ENCODE peak calls at places on chromosomes 3 and 15, in seven cellular contexts. X, F, Q, I, N, J and P are unnamed samples.
A peak's percentile ranks its signal among the peaks of the same experiment; 100 is the strongest.

GRCh38 chr15:58228708-58229107 is 90.5 kb downstream of the AQP9 start:
- DNase-seq in I (no peak), X (no peak), N (no peak), J (no peak), Q (peak; percentile 11), F (no peak), P (peak; percentile 76)

GRCh38 chr15:57440799-57441198 is 64.5 kb downstream of the CGNL1 start:
- DNase-seq in Q (no peak), N (no peak), X (no peak), J (no peak), I (no peak), F (no peak), P (peak; percentile 83)

GRCh38 chr3:107704477-107704876 is 181.7 kb downstream of the BBX start:
- DNase-seq in N (no peak), J (no peak), F (no peak), I (no peak), X (no peak), Q (no peak), P (peak; percentile 64)

GRCh38 chr15:60396964-60397771 is 618 bp downstream of the ANXA2 start:
- DNase-seq in X (peak; percentile 35), I (peak; percentile 74), Q (peak; percentile 80), N (no peak), F (peak; percentile 74), J (peak; percentile 66), P (peak; percentile 67)

GRCh38 chr15:85832389-85832788 is 37.7 kb upstream of the KLHL25 start:
- DNase-seq in F (no peak), Q (no peak), N (no peak), I (no peak), X (no peak), J (no peak), P (no peak)

GRCh38 chr3:99248913-99249312 is 347.4 kb upstream of the DCBLD2 start:
- DNase-seq in J (no peak), I (no peak), F (no peak), X (no peak), Q (no peak), N (no peak), P (no peak)

GRCh38 chr3:185709241-185709955 is 115.4 kb downstream of the IGF2BP2 start:
- DNase-seq in I (no peak), F (no peak), X (no peak), J (no peak), Q (no peak), N (no peak), P (no peak)

GRCh38 chr3:87997298-87997697 is 61.5 kb downstream of the CGGBP1 start:
- DNase-seq in N (no peak), Q (no peak), X (no peak), I (no peak), F (no peak), J (no peak), P (peak; percentile 79)

GRCh38 chr3:19146685-19147650 is 1.3 kb upstream of the KCNH8 start:
- DNase-seq in N (peak; percentile 19), Q (peak; percentile 96), I (peak; percentile 51), J (peak; percentile 76), F (peak; percentile 61), X (peak; percentile 7), P (peak; percentile 49)

GRCh38 chr3:19934098-19934566 is at the start of gene EFHB:
- DNase-seq in F (peak; percentile 43), X (no peak), N (peak; percentile 39), I (no peak), J (no peak), Q (peak; percentile 86), P (peak; percentile 15)

GRCh38 chr15:73838795-73839565 is 34.4 kb upstream of the TBC1D21 start:
- DNase-seq in J (peak; percentile 80), Q (no peak), I (peak; percentile 71), N (no peak), F (no peak), X (no peak), P (no peak)

GRCh38 chr3:176274161-176274560 is 923.1 kb downstream of the TBL1XR1 start:
- DNase-seq in N (no peak), Q (no peak), F (no peak), J (no peak), X (no peak), I (no peak), P (no peak)

GRCh38 chr3:47568901-47569300 is 9.8 kb downstream of the CSPG5 start:
- DNase-seq in Q (no peak), N (no peak), X (no peak), J (no peak), I (no peak), F (no peak), P (no peak)

GRCh38 chr3:107752202-107752990 is 229.6 kb downstream of the BBX start:
- DNase-seq in X (no peak), I (no peak), F (no peak), Q (peak; percentile 40), J (no peak), N (peak; percentile 19), P (peak; percentile 42)

GRCh38 chr15:50633653-50634052 is 52.9 kb downstream of the TRPM7 start:
- DNase-seq in X (no peak), J (no peak), Q (no peak), N (no peak), F (no peak), I (no peak), P (no peak)

GRCh38 chr3:122533931-122534334 is 19.2 kb upstream of the KPNA1 start:
- DNase-seq in N (peak; percentile 78), Q (no peak), F (no peak), J (no peak), I (no peak), X (no peak), P (peak; percentile 79)

GRCh38 chr3:178475062-178475461 is 61.2 kb upstream of the KCNMB2 start:
- DNase-seq in J (peak; percentile 28), I (no peak), X (no peak), Q (no peak), N (no peak), F (no peak), P (no peak)

GRCh38 chr3:179083977-179084376 is 12.4 kb upstream of the ZMAT3 start:
- DNase-seq in I (no peak), F (no peak), X (no peak), N (no peak), J (no peak), Q (peak; percentile 32), P (no peak)

GRCh38 chr15:63870403-63871209 is 36.9 kb upstream of the HERC1 start:
- DNase-seq in Q (peak; percentile 90), X (no peak), I (peak; percentile 34), N (no peak), J (peak; percentile 29), F (no peak), P (peak; percentile 87)

GRCh38 chr3:179716811-179717210 is 64.0 kb downstream of the USP13 start:
- DNase-seq in Q (no peak), F (no peak), X (no peak), N (no peak), I (no peak), J (no peak), P (peak; percentile 74)

GRCh38 chr15:85688703-85689102 is 106.0 kb downstream of the KLHL25 start:
- DNase-seq in Q (no peak), J (no peak), F (no peak), N (no peak), X (no peak), I (no peak), P (no peak)

GRCh38 chr15:70627734-70628541 is 135.4 kb downstream of the UACA start:
- DNase-seq in Q (no peak), F (no peak), J (no peak), I (no peak), N (no peak), X (no peak), P (peak; percentile 47)

GRCh38 chr3:45606991-45607712 is 12.6 kb downstream of the LIMD1 start:
- DNase-seq in J (no peak), X (no peak), Q (no peak), F (no peak), I (no peak), N (no peak), P (no peak)

GRCh38 chr15:78264304-78265136 is at the start of gene DNAJA4:
- DNase-seq in F (peak; percentile 48), J (peak; percentile 64), N (no peak), X (no peak), I (peak; percentile 76), Q (peak; percentile 17), P (no peak)

GRCh38 chr15:78266229-78266628 is 1.9 kb downstream of the DNAJA4 start:
- DNase-seq in F (no peak), I (no peak), N (no peak), Q (no peak), X (no peak), J (no peak), P (no peak)

GRCh38 chr15:78265752-78266224 is 1.4 kb downstream of the DNAJA4 start:
- DNase-seq in F (no peak), Q (no peak), N (no peak), J (no peak), X (peak; percentile 17), I (no peak), P (peak; percentile 65)

GRCh38 chr15:78263907-78264303 is 457 bp upstream of the DNAJA4 start:
- DNase-seq in J (peak; percentile 35), I (no peak), Q (no peak), X (no peak), N (no peak), F (no peak), P (no peak)

DNA sequence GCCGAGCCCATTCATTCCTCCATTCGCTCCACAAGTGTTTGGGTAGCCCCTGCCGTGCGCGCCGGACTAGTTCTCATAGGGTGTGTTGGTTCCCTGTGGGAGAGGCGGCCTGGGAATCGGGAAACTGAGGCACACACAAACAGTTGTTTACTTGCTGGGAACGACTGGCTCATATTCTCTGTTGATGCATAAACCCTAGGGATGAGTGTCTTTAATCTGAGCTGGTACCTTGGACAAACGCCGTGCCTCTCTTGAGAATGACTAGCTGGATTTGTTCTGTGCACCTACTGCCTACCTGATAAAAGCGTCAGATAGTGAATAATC is 737 bp downstream of the DNAJA4 start:
- DNase-seq in Q (no peak), I (no peak), N (no peak), F (no peak), J (no peak), X (no peak), P (no peak)
- H3K4me3 ChIP-seq in Q (no peak overlapping the region), I (peak overlapping the region; percentile 88), N (peak overlapping the region; percentile 65), F (peak overlapping the region; percentile 65), J (peak overlapping the region; percentile 64), X (peak overlapping the region; percentile 85), P (peak overlapping the region; percentile 63)

GRCh38 chr3:25495726-25496125 is 67.7 kb downstream of the RARB start:
- DNase-seq in J (no peak), Q (no peak), F (no peak), N (no peak), I (no peak), X (no peak), P (no peak)
- H3K27ac ChIP-seq in J (no peak overlapping the region), Q (no peak overlapping the region), F (no peak overlapping the region), N (no peak overlapping the region), I (no peak overlapping the region), X (no peak overlapping the region), P (peak overlapping the region; percentile 97)

GRCh38 chr3:190384241-190384863 is 3.6 kb upstream of the CLDN16 start:
- DNase-seq in X (no peak), I (no peak), N (peak; percentile 87), J (peak; percentile 49), Q (peak; percentile 28), F (peak; percentile 55), P (peak; percentile 67)
- TF ChIP-seq CTCF in X (peak; percentile 9), I (peak; percentile 37), N (peak; percentile 71), J (peak; percentile 25), Q (peak; percentile 35), F (peak; percentile 34), P (peak; percentile 67)

DNA sequence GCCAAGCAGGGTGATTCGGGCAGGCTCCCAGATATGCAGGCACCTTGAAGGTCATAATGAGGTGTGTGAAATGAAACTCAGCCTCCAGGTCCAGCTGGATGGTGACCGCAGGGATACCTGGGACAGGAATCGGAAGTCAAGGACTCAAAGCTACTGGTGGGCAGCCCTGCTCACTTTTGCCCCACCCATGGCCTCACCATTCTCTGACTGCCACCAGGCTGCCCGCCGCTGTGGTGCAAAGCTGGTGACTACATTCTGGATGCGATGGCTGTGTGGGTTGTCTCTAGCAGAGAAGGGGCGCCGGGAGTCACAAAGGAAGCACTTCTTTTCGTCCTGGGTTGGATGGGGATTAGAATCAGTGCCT is 795 bp downstream of the LAMB2 start:
- DNase-seq in J (no peak), I (no peak), N (no peak), Q (no peak), X (no peak), F (no peak), P (no peak)
- H3K4me3 ChIP-seq in J (peak overlapping the region; percentile 65), I (peak overlapping the region; percentile 89), N (peak overlapping the region; percentile 70), Q (peak overlapping the region; percentile 68), X (peak overlapping the region; percentile 84), F (peak overlapping the region; percentile 69), P (peak overlapping the region; percentile 84)